ENCODE peak calls at places on chromosomes 5 and 9, in six cellular contexts. H is GM23338, E is keratinocyte, M is fibroblast of lung, K is MM.1S, D is breast epithelium. I is an unnamed sample. For H3K36me3, the result is how much of the 10 kb centered on the place peaks cover.

GRCh38 chr9:79617395-79617794 is 45.6 kb downstream of the TLE4 start:
- DNase-seq in D (peak), H (no peak), M (peak), K (no peak), E (no peak), I (no peak)

GRCh38 chr9:79387091-79387490 is 184.7 kb upstream of the TLE4 start:
- DNase-seq in M (peak), E (no peak), H (peak), K (no peak), D (no peak), I (no peak)

GRCh38 chr9:81537964-81538363 is 151.4 kb downstream of the TLE1 start:
- DNase-seq in H (no peak), K (no peak), M (no peak), E (no peak), D (no peak), I (no peak)

GRCh38 chr9:1986341-1986740 is 28.8 kb upstream of the SMARCA2 start:
- DNase-seq in H (no peak), D (no peak), K (no peak), M (no peak), E (no peak), I (no peak)

GRCh38 chr5:78922879-78923621 is 62.1 kb downstream of the ARSB start:
- DNase-seq in K (no peak), D (no peak), M (no peak), E (no peak), H (no peak), I (no peak)

GRCh38 chr5:168282120-168282519 is 9.3 kb upstream of the WWC1 start:
- DNase-seq in E (no peak), M (peak), K (no peak), D (no peak), H (no peak), I (no peak)

GRCh38 chr5:133706732-133707430 is 94.5 kb upstream of the FSTL4 start:
- DNase-seq in E (no peak), H (no peak), D (no peak), M (peak), K (no peak), I (no peak)

GRCh38 chr5:181037365-181037861 is 2.7 kb upstream of the BTNL9 start:
- DNase-seq in E (no peak), M (no peak), D (no peak), K (no peak), H (peak), I (no peak)

GRCh38 chr5:173953528-173954090 is 35.4 kb upstream of the C5orf47 start:
- DNase-seq in K (no peak), D (no peak), E (no peak), M (peak), H (no peak), I (no peak)

GRCh38 chr9:125747765-125748510 is 765 bp downstream of the PBX3 start:
- DNase-seq in D (no peak), M (no peak), K (peak), E (no peak), H (peak), I (no peak)

GRCh38 chr5:62299097-62299496 is 6.9 kb upstream of the KIF2A start:
- DNase-seq in E (no peak), D (no peak), H (no peak), K (no peak), M (no peak), I (no peak)

GRCh38 chr5:161544350-161544765 is 2.2 kb downstream of the GABRB2 start:
- DNase-seq in M (peak), H (peak), D (no peak), K (peak), E (peak), I (no peak)

GRCh38 chr9:134284273-134284672 is 42.0 kb upstream of the RXRA start:
- DNase-seq in D (peak), K (no peak), H (no peak), M (peak), E (no peak), I (no peak)

GRCh38 chr5:52771343-52772039 is 16.2 kb upstream of the ITGA1 start:
- DNase-seq in K (peak), M (no peak), E (no peak), D (no peak), H (no peak), I (no peak)

GRCh38 chr5:54876-55569 is 36.9 kb upstream of the PLEKHG4B start:
- DNase-seq in D (no peak), E (no peak), K (no peak), H (no peak), M (no peak), I (no peak)

GRCh38 chr5:173327948-173328895 is at the start of gene STC2:
- DNase-seq in H (peak), M (peak), K (peak), E (no peak), D (peak), I (peak)

GRCh38 chr5:74587895-74588294 is 52.6 kb downstream of the ENC1 start:
- DNase-seq in D (no peak), K (no peak), H (peak), E (no peak), M (no peak), I (no peak)

DNA sequence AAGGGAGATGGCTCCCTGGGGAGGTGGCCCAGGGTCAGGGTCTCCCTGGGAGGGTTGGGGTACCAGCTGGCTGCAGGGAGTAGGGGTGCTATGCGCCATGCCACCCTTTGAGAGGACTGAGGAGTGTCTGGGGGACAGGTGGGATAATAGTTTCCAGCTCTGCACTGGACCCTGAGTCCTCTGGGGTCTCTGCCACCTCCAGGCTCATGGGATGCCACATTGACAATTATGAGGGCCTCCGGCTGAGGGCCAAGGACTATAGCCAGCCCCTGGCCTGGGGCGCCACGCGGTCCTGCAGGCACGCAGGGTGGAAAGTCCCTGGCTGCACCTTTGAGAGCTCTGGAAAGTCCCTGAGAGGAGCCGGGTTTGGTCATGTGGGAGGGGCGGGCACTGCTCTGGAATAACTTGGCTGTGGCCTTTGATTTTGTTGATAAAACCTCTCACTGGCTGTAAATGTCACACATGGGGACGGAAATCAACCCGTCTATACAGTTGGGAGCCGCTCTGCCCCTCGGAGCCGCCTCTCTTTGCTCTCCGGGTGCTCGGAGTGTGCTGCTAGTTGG is 16.0 kb downstream of the TRAF2 start:
- DNase-seq in D (peak), K (peak), M (peak), E (no peak), H (no peak), I (no peak)
- H3K4me3 ChIP-seq in D (peak), K (peak), M (no peak), E (peak), H (no peak), I (no peak)

DNA sequence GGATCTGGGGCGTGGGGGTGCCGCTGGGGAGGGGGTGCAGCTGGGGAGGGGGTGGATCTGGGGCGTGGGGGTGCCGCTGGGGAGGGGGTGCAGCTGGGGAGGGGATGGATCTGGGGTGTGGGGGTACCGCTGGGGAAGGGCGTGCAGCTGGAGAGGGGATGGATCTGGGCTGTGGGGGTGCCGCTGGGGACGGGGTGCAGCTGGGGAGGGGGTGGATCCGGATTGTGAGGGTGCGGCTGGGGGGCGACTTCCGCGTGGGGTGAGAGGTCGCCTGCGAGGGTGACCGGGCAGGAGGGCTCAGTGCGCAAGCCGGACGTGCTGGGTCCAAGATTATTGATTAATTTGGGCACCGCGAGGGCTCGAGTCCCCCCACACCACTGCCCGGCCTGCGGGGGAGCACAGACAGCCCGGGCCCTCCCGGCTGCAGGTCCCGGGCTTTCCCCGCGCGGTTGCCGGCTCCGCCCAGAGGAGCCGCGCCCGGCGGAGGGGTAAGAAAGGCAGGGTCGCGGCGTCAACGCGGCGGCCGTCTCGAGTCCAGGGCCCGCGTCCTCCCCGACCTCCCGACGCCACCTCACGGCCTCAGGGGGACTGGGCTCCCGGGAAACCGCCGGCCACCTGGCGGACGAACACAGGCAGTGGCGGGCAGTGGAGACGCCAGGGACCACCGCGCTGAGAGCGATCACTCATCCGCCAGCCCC is 572 bp upstream of the MRPL41 start:
- DNase-seq in E (no peak), D (no peak), K (no peak), M (no peak), H (peak), I (no peak)
- TF ChIP-seq CTCF in E (peak), D (peak), K (no peak), M (peak), H (peak), I (peak)

DNA sequence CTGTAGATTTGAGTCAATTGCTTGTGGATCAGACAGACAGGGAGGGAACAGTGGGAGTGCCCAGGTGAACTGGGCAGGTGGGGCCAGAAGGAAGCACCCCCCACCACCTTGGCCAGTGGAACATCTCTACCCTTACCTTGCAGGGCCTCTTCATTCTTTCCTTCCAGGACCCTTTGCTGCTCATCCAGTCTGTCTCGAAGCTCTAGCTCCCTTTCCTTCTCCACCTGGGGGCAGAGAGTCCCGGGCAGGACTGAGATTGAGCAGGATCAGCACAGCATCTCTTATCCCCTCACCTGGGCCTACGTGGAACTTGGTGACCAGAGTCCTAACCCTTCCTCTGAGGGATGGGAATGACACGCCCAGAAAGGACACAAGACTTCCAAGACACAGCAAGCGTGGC is 25.0 kb downstream of the CCDC69 start:
- DNase-seq in D (no peak), M (no peak), E (no peak), K (no peak), H (peak), I (no peak)
- H3K36me3 ChIP-seq in D (under half), M (under half), E (under half), K (under half), H (under half), I (under half)

DNA sequence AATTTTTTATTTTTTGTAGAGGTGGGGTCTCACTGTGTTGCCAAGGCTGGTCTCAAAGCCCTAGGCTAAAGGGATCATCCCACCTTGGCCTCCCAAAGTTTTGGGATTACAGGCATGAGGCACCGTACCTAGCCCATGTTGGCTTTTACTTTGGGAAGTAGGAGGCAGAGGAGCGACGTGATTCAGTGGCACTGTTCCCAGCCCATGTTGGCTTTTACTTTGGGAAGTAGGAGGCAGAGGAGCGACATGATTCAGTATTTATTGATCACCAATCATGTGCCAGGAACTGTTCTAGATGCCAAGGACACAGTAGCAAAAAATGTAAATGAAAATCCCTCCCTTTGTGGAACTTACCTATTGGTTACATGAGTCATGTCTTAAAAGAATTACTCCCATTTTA is 18.3 kb downstream of the SNX24 start:
- DNase-seq in K (no peak), H (no peak), M (no peak), D (no peak), E (no peak), I (no peak)
- H3K4me3 ChIP-seq in K (no peak), H (no peak), M (no peak), D (no peak), E (no peak), I (no peak)

GRCh38 chr5:137129906-137130680 is 369.0 kb downstream of the SPOCK1 start:
- DNase-seq in K (no peak), M (no peak), D (no peak), E (no peak), H (no peak), I (no peak)

GRCh38 chr5:137126829-137127228 is 372.3 kb downstream of the SPOCK1 start:
- DNase-seq in H (no peak), K (no peak), D (no peak), M (no peak), E (no peak), I (no peak)

GRCh38 chr5:137122075-137122474 is 377.1 kb downstream of the SPOCK1 start:
- DNase-seq in K (no peak), D (no peak), M (peak), H (no peak), E (no peak), I (no peak)

GRCh38 chr5:137122558-137122957 is 376.6 kb downstream of the SPOCK1 start:
- DNase-seq in E (no peak), M (no peak), H (no peak), D (no peak), K (no peak), I (no peak)

DNA sequence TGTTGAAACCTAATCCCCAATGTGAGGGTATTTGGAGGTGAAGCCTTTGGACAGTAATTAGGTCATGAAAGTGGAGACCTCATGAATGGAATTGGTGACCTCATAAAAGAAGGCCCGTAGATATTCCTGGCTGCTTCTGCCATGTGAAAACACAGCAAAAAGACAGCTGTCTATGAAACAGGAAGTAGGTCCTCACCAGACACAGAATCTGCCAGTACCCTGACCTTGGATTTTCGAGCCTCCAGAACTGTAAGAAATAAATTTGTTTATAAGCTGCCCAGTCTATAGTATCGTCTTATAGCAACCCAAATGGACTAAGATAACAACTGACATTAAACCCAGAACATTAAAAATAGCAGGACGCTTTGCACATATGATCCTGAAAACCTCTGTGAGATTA is 371.1 kb downstream of the SPOCK1 start:
- DNase-seq in E (no peak), K (no peak), D (no peak), H (no peak), M (no peak), I (no peak)
- TF ChIP-seq CTCF in E (no peak), K (no peak), D (no peak), H (no peak), M (no peak), I (no peak)

DNA sequence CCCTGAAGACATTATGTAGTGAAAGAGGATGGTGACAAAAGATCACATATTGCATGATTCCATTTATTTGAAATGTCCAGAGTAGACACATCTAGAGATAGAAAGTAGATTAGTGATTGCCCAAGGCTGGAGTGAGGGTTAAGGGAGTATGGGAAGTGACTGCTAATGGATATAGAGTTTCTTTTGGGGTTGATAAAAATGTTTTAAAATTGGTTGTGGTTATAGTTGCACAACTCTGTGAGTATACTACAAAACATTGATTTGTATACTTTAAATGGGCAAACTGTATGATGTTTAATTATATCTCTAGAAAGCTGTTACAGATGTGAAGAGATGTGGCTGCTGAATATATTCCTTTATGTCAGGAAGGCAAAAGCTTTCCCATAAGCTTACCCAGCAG is 202.8 kb downstream of the CCDC171 start:
- DNase-seq in E (no peak), M (no peak), D (no peak), H (no peak), K (no peak), I (no peak)
- H3K36me3 ChIP-seq in E (under half), M (under half), D (under half), H (under half), K (under half), I (under half)

DNA sequence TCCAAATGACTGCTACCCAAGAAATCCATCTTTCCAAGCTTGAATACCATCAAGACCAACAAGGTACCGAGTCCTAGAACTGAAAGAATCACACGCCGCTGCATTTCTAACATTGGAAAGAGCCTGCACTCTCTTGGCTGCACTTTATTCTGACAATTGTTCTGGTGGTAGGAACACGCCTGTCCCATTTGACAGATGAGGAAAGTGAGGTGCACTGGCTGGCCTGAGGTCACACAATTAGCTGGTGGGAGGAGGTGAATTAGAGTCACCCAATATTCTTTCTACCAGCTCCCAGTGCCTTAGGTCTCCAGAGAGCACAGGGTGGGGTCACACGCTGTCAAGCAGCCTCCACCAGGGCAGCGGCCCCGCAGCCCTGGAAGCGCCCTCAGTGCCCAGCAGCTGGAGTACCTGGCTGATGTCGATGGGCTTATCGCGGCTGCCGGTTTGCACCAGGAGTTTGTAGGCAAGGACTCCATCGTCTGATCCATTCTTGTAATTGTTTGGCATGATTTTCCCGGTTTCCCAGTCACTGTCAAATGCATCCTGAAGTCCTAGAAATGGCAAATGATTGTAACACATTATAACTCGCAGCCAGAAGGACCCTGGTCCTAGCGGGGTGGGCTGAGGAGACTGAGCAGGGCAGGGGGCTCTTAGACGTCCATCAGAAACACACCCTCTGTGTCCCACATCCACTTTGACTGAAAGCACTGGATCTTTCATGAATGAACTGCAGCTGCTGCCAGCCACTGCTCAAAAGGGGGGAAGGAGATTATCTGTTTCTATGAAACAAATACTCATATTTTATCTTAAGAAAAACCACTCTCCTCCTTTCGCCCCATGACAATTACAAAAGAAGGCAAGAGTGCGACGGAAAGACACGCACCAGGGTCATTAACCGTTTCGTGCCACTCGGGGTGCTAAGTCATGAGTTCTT is 55.1 kb downstream of the PTCH1 start:
- DNase-seq in K (no peak), H (no peak), D (no peak), E (no peak), M (no peak), I (no peak)
- H3K4me3 ChIP-seq in K (peak), H (no peak), D (no peak), E (no peak), M (no peak), I (no peak)

GRCh38 chr9:113705306-113705937 is 170.7 kb upstream of the ZNF618 start:
- DNase-seq in D (no peak), E (no peak), H (no peak), K (no peak), M (no peak), I (no peak)

GRCh38 chr9:113701741-113702422 is 174.2 kb upstream of the ZNF618 start:
- DNase-seq in D (no peak), H (no peak), E (no peak), K (no peak), M (no peak), I (no peak)

GRCh38 chr9:113707953-113708695 is 168.0 kb upstream of the ZNF618 start:
- DNase-seq in D (no peak), E (no peak), K (no peak), H (no peak), M (no peak), I (no peak)

GRCh38 chr9:113705938-113706519 is 170.1 kb upstream of the ZNF618 start:
- DNase-seq in D (no peak), H (peak), E (no peak), K (no peak), M (no peak), I (no peak)

GRCh38 chr9:113702423-113702755 is 173.7 kb upstream of the ZNF618 start:
- DNase-seq in M (no peak), K (no peak), D (no peak), H (no peak), E (no peak), I (no peak)
- TF ChIP-seq CTCF in M (no peak), K (no peak), D (no peak), H (no peak), E (no peak), I (no peak)

GRCh38 chr5:177535125-177535524 is 18.4 kb upstream of the DDX41 start:
- DNase-seq in E (no peak), H (no peak), K (no peak), M (no peak), D (no peak), I (no peak)
- H3K36me3 ChIP-seq in E (under half), H (under half), K (under half), M (under half), D (under half), I (under half)

I was measured in BJ.